ENCODE peak calls at places on chromosomes 3 and 15, in eight cellular contexts. S, U, N, F, V, H, R and P are unnamed samples.

GRCh38 chr3:43960448-43960840 is 269.7 kb downstream of the ABHD5 start:
- DNase-seq in R (no peak), N (no peak), V (no peak), S (peak; percentile 50), F (no peak), U (peak; percentile 5), H (no peak), P (no peak)

GRCh38 chr3:151835751-151836550 is 22.0 kb downstream of the AADAC start:
- DNase-seq in H (no peak), S (no peak), V (no peak), F (no peak), U (peak; percentile 41), N (no peak), R (no peak), P (no peak)

GRCh38 chr15:33490703-33491102 is 179.9 kb downstream of the RYR3 start:
- DNase-seq in R (no peak), N (no peak), S (no peak), U (no peak), H (no peak), F (no peak), V (no peak), P (no peak)

GRCh38 chr3:107612581-107613182 is 89.9 kb downstream of the BBX start:
- DNase-seq in N (no peak), V (no peak), H (no peak), U (no peak), R (peak; percentile 12), F (no peak), S (no peak), P (no peak)

GRCh38 chr3:134362221-134362620 is 12.0 kb downstream of the AMOTL2 start:
- DNase-seq in R (no peak), F (no peak), V (no peak), H (no peak), S (no peak), U (no peak), N (no peak), P (no peak)

GRCh38 chr3:109330405-109330804 is 6.9 kb downstream of the DPPA4 start:
- DNase-seq in R (no peak), V (no peak), U (no peak), H (no peak), S (no peak), N (no peak), F (no peak), P (no peak)

GRCh38 chr3:177703788-177704187 is 506.5 kb upstream of the TBL1XR1 start:
- DNase-seq in V (no peak), S (no peak), F (peak; percentile 15), N (no peak), R (no peak), H (no peak), U (peak; percentile 2), P (no peak)

GRCh38 chr15:47383801-47384200 is 333.5 kb upstream of the SEMA6D start:
- DNase-seq in R (no peak), S (no peak), N (no peak), U (no peak), F (no peak), H (no peak), V (no peak), P (no peak)

GRCh38 chr3:27721717-27722564 is at the start of gene EOMES:
- DNase-seq in F (peak; percentile 29), R (peak; percentile 30), V (no peak), N (no peak), S (no peak), H (peak; percentile 72), U (peak; percentile 89), P (peak; percentile 73)

GRCh38 chr3:46829699-46830208 is 33.5 kb downstream of the MYL3 start:
- DNase-seq in U (no peak), R (no peak), V (peak; percentile 32), F (no peak), N (no peak), S (no peak), H (no peak), P (no peak)

GRCh38 chr3:59043391-59043790 is 6.4 kb downstream of the CFAP20DC start:
- DNase-seq in U (no peak), F (no peak), N (no peak), R (no peak), S (no peak), V (no peak), H (no peak), P (no peak)

GRCh38 chr3:59040902-59041301 is 8.9 kb downstream of the CFAP20DC start:
- DNase-seq in F (no peak), R (no peak), S (no peak), N (no peak), V (no peak), H (no peak), U (no peak), P (no peak)

GRCh38 chr3:59049671-59050331 is at the start of gene CFAP20DC:
- DNase-seq in S (peak; percentile 89), U (peak; percentile 90), V (peak; percentile 62), N (peak; percentile 85), R (peak; percentile 8), F (peak; percentile 92), H (peak; percentile 97), P (peak; percentile 85)

DNA sequence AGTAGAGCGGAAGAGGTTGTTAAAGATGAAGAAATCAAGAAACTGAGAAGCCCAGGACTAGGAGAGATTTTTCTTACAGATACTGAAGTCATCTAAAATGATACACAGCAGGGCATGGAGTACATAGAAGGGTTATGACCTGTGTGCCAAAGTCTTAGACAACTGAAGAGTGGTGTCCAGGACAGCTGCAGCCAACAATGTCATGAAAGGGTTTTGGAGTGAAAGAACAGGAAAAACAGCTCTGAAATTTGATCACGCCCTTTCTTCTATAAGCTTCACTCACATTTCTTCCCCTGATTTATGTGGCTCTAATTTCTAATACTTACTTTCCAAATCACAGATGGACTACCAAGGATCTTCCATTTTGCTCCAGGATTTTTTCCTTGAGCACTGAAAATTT is 3.0 kb downstream of the CFAP20DC start:
- DNase-seq in U (no peak), F (no peak), V (no peak), H (no peak), R (no peak), N (no peak), S (no peak), P (no peak)
- TF ChIP-seq MAX in U (no peak), F (no peak), V (no peak), H (no peak), R (no peak), N (no peak), S (no peak), P (no peak)

DNA sequence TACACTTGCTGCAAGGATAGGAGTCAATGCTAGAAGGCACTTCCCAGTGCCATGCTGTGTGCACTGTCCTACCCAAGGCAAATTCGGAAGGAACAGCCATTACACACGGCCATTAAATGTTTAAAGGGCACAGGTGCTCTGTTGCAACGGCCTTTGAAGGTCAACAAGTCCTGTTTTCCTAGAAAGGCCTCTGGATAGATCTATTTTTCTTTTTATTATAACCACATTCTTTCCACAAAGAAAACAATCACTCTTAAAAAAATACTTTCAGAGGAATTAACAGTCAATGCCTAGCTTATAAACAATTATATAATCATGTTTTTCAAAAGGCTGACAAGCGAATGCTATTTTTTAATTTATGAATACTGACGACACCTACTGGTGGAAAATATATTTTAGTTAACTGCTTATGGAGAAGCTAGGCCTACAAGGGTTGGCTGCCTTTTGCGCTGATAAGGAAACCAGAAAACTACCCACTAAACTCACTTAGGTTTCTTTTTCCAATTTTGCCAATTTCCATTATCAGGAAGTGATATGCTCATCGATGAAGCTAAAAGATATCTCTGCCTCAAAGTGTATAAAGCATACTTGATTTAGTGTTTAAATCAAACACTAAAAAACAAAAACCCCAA is 2.4 kb downstream of the ARHGEF3 start:
- DNase-seq in U (peak; percentile 49), V (no peak), H (peak; percentile 59), N (no peak), R (peak; percentile 73), S (peak; percentile 52), F (peak; percentile 77), P (peak; percentile 49)
- H3K4me2 ChIP-seq in U (peak overlapping the region; percentile 31), V (peak overlapping the region; percentile 88), H (peak overlapping the region; percentile 51), N (no peak overlapping the region), R (peak overlapping the region; percentile 91), S (no peak overlapping the region), F (peak overlapping the region; percentile 91), P (no peak overlapping the region)

DNA sequence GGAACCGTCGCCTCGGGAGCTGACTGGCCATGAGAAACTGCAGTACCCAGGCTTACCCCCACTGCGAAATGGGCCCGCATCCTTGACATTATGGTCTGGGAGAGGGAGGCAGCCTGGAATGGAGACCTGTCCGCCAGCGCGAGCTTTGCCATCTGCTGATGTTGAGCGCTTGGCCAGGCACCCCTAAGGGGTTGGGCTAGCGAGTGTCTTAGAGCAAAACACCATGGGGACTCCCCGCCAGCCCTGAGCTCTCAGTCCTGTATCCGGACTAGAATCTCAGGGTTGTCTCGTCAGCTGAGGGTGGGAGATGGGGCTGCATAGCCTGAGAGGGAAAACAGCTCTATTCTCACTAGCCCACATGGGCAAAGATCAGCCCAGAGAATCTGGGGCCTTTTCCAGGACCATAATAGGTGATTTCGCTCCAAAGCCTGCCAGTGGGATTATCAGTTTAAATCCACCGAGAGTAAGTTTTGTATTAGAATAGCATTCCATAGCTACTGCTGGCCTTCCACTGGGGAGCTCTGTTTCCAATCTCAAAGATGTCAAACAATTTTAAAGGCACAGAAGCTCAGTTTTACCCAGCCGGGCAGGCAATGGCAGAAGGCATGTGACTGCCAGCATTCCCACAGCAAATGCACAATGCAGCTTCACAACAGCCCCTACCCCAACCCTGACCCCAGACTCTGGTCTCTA is 167.5 kb upstream of the TPM1 start:
- DNase-seq in V (no peak), N (no peak), U (no peak), H (no peak), F (no peak), R (no peak), S (no peak), P (no peak)
- TF ChIP-seq MAX in V (no peak), N (no peak), U (no peak), H (peak; percentile 52), F (no peak), R (no peak), S (no peak), P (no peak)

GRCh38 chr15:51338496-51338895 is at the start of gene CYP19A1:
- DNase-seq in V (no peak), F (no peak), S (no peak), N (no peak), U (no peak), H (no peak), R (no peak), P (no peak)

GRCh38 chr15:51343466-51343865 is 2.0 kb downstream of the GLDN start:
- DNase-seq in U (no peak), H (no peak), N (no peak), R (no peak), S (no peak), F (no peak), V (no peak), P (no peak)

GRCh38 chr15:51341366-51342248 is at the start of gene GLDN:
- DNase-seq in N (peak; percentile 27), R (no peak), H (peak; percentile 80), V (no peak), S (no peak), F (no peak), U (peak; percentile 12), P (no peak)

DNA sequence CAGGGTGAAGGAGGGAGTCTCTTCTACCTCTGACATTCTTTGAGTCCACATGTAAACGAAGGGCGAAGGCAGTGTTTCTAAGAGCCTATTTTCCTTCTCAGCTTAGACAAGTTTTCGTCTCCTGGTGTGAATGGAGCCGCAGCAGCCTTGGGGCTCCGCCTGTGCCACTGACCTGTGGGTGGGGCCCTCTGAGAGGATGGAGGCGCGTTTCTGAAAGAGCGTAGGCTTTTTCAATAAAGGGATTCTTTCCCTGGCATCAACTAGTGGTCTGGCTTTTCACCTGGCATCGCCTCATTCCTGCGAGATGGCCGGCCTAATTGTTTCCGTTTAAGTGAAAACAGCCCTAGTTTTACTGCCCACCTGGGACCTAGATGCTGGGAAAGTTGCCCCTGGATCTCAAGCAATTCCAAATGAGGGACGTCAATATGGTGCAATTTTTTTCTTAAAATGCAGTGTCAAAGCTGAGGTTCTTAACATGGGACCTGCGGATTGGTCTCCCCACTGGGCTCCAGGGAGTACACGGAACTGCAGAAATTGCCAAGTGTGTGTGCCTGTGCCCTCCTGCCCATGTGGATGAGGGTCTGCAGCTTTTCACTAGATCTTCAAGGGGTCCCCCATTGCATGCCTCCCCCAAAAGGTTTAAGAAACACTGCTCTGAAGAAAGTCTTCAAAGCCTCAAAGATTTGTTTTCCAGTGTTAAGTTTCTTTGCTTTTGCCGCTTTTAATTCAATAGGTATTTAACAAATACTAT is 969 bp downstream of the GLDN start:
- DNase-seq in V (no peak), N (no peak), R (no peak), U (no peak), F (no peak), S (no peak), H (peak; percentile 17), P (no peak)
- H3K4me2 ChIP-seq in V (no peak overlapping the region), N (peak overlapping the region; percentile 96), R (peak overlapping the region; percentile 54), U (peak overlapping the region; percentile 88), F (no peak overlapping the region), S (no peak overlapping the region), H (peak overlapping the region; percentile 47), P (no peak overlapping the region)